ENCODE peak calls at places on chromosomes 4 and X, in nine cellular contexts. One of them, this sample, is unnamed.

GRCh38 chr4:23279377-23279988 is 586.7 kb downstream of the GBA3 start:
- DNase-seq in endothelial cell: no peak
- DNase-seq in OCI-LY7: no peak
- DNase-seq in GM20000: no peak
- DNase-seq in glutamatergic neuron: no peak
- DNase-seq in prostate gland: no peak
- DNase-seq in MM.1S: no peak
- DNase-seq in bronchial epithelial cell: peak
- DNase-seq in mucosa of descending colon: no peak
- DNase-seq in this sample: no peak

GRCh38 chr4:99381588-99382175 is 29.1 kb upstream of the ADH1C start:
- DNase-seq in endothelial cell: no peak
- DNase-seq in OCI-LY7: no peak
- DNase-seq in GM20000: no peak
- DNase-seq in glutamatergic neuron: no peak
- DNase-seq in prostate gland: no peak
- DNase-seq in MM.1S: no peak
- DNase-seq in bronchial epithelial cell: no peak
- DNase-seq in mucosa of descending colon: no peak
- DNase-seq in this sample: no peak

GRCh38 chrX:44733931-44734330 is 109.9 kb upstream of the DUSP21 start:
- DNase-seq in endothelial cell: no peak
- DNase-seq in OCI-LY7: no peak
- DNase-seq in GM20000: no peak
- DNase-seq in glutamatergic neuron: no peak
- DNase-seq in prostate gland: no peak
- DNase-seq in MM.1S: no peak
- DNase-seq in bronchial epithelial cell: peak
- DNase-seq in mucosa of descending colon: no peak
- DNase-seq in this sample: no peak

GRCh38 chrX:12949205-12949926 is 25.5 kb upstream of the TMSB4X start:
- DNase-seq in endothelial cell: no peak
- DNase-seq in OCI-LY7: no peak
- DNase-seq in GM20000: no peak
- DNase-seq in glutamatergic neuron: no peak
- DNase-seq in prostate gland: no peak
- DNase-seq in MM.1S: no peak
- DNase-seq in bronchial epithelial cell: no peak
- DNase-seq in mucosa of descending colon: no peak
- DNase-seq in this sample: no peak

GRCh38 chr4:63218837-63219236 is 1190.4 kb downstream of the TECRL start:
- DNase-seq in endothelial cell: peak
- DNase-seq in OCI-LY7: no peak
- DNase-seq in GM20000: no peak
- DNase-seq in glutamatergic neuron: no peak
- DNase-seq in prostate gland: no peak
- DNase-seq in MM.1S: no peak
- DNase-seq in bronchial epithelial cell: no peak
- DNase-seq in mucosa of descending colon: no peak
- DNase-seq in this sample: no peak

GRCh38 chrX:104166735-104167436 is 633 bp downstream of the FAM199X start:
- DNase-seq in endothelial cell: no peak
- DNase-seq in OCI-LY7: no peak
- DNase-seq in GM20000: no peak
- DNase-seq in glutamatergic neuron: peak
- DNase-seq in prostate gland: peak
- DNase-seq in MM.1S: no peak
- DNase-seq in bronchial epithelial cell: no peak
- DNase-seq in mucosa of descending colon: no peak
- DNase-seq in this sample: no peak

GRCh38 chrX:22037911-22038537 is 5.9 kb downstream of the PHEX start:
- DNase-seq in endothelial cell: no peak
- DNase-seq in OCI-LY7: no peak
- DNase-seq in GM20000: no peak
- DNase-seq in glutamatergic neuron: no peak
- DNase-seq in prostate gland: no peak
- DNase-seq in MM.1S: no peak
- DNase-seq in bronchial epithelial cell: no peak
- DNase-seq in mucosa of descending colon: no peak
- DNase-seq in this sample: peak

GRCh38 chr4:42326524-42326923 is 70.8 kb upstream of the SHISA3 start:
- DNase-seq in endothelial cell: no peak
- DNase-seq in OCI-LY7: no peak
- DNase-seq in GM20000: no peak
- DNase-seq in glutamatergic neuron: no peak
- DNase-seq in prostate gland: no peak
- DNase-seq in MM.1S: no peak
- DNase-seq in bronchial epithelial cell: no peak
- DNase-seq in mucosa of descending colon: no peak
- DNase-seq in this sample: no peak

GRCh38 chr4:156946508-156947197 is 24.9 kb downstream of the PDGFC start:
- DNase-seq in endothelial cell: no peak
- DNase-seq in OCI-LY7: no peak
- DNase-seq in GM20000: no peak
- DNase-seq in glutamatergic neuron: no peak
- DNase-seq in prostate gland: no peak
- DNase-seq in MM.1S: no peak
- DNase-seq in bronchial epithelial cell: peak
- DNase-seq in mucosa of descending colon: no peak
- DNase-seq in this sample: no peak

GRCh38 chr4:97367878-97368277 is 775.4 kb downstream of the STPG2 start:
- DNase-seq in endothelial cell: no peak
- DNase-seq in OCI-LY7: no peak
- DNase-seq in GM20000: no peak
- DNase-seq in glutamatergic neuron: no peak
- DNase-seq in prostate gland: no peak
- DNase-seq in MM.1S: no peak
- DNase-seq in bronchial epithelial cell: peak
- DNase-seq in mucosa of descending colon: no peak
- DNase-seq in this sample: no peak

GRCh38 chr4:177222776-177223175 is 86.9 kb upstream of the NEIL3 start:
- DNase-seq in endothelial cell: no peak
- DNase-seq in OCI-LY7: no peak
- DNase-seq in GM20000: no peak
- DNase-seq in glutamatergic neuron: no peak
- DNase-seq in prostate gland: no peak
- DNase-seq in MM.1S: no peak
- DNase-seq in bronchial epithelial cell: no peak
- DNase-seq in mucosa of descending colon: no peak
- DNase-seq in this sample: no peak

GRCh38 chr4:38188136-38188535 is 227.9 kb downstream of the PTTG2 start:
- DNase-seq in endothelial cell: no peak
- DNase-seq in OCI-LY7: no peak
- DNase-seq in GM20000: no peak
- DNase-seq in glutamatergic neuron: no peak
- DNase-seq in prostate gland: no peak
- DNase-seq in MM.1S: no peak
- DNase-seq in bronchial epithelial cell: no peak
- DNase-seq in mucosa of descending colon: no peak
- DNase-seq in this sample: no peak

GRCh38 chrX:39899876-39900787 is 197.6 kb downstream of the BCOR start:
- DNase-seq in endothelial cell: no peak
- DNase-seq in OCI-LY7: no peak
- DNase-seq in GM20000: no peak
- DNase-seq in glutamatergic neuron: no peak
- DNase-seq in prostate gland: no peak
- DNase-seq in MM.1S: no peak
- DNase-seq in bronchial epithelial cell: peak
- DNase-seq in mucosa of descending colon: no peak
- DNase-seq in this sample: no peak

GRCh38 chrX:44775726-44776125 is 68.1 kb upstream of the DUSP21 start:
- DNase-seq in endothelial cell: no peak
- DNase-seq in OCI-LY7: no peak
- DNase-seq in GM20000: no peak
- DNase-seq in glutamatergic neuron: no peak
- DNase-seq in prostate gland: no peak
- DNase-seq in MM.1S: no peak
- DNase-seq in bronchial epithelial cell: no peak
- DNase-seq in mucosa of descending colon: no peak
- DNase-seq in this sample: no peak

GRCh38 chrX:41334866-41335589 is 1.1 kb downstream of the DDX3X start:
- DNase-seq in endothelial cell: peak
- DNase-seq in OCI-LY7: peak
- DNase-seq in GM20000: peak
- DNase-seq in glutamatergic neuron: peak
- DNase-seq in prostate gland: peak
- DNase-seq in MM.1S: peak
- DNase-seq in bronchial epithelial cell: no peak
- DNase-seq in mucosa of descending colon: peak
- DNase-seq in this sample: peak

GRCh38 chr4:22524895-22525294 is 9.0 kb upstream of the ADGRA3 start:
- DNase-seq in endothelial cell: no peak
- DNase-seq in OCI-LY7: no peak
- DNase-seq in GM20000: no peak
- DNase-seq in glutamatergic neuron: no peak
- DNase-seq in prostate gland: no peak
- DNase-seq in MM.1S: no peak
- DNase-seq in bronchial epithelial cell: no peak
- DNase-seq in mucosa of descending colon: no peak
- DNase-seq in this sample: no peak

DNA sequence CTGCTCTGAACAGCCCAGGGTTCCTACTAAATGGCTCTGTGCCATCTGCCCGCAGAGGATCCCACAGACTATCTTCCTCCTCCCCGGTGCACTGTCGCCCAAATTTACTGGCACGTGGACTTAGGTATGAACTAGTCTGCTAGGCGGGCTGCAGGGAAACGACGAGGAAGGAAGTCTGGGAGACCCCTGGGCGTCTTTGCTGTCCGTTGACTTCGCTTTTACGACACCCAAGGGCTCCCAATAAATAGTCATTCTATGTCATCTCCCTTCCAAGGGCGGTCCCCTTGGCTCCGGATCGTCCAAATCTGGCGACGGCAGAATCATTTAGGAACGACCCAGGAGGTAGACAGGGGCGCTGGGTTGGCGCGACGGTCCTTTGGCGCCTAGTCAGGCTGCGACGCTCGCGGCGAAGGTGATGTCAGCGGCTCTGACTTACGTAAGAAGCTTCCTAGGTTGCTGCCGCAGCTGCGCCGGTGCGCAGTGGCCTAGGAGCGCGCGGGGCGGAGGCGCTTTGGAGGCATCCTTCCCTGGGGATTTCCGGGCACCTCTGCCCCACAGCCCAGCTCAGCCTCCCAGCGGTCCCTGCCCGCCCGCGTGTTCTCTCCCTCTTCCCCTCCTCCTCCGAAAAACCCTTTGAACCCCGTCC is 2.2 kb downstream of the NHS start:
- DNase-seq in endothelial cell: peak
- DNase-seq in OCI-LY7: no peak
- DNase-seq in GM20000: no peak
- DNase-seq in glutamatergic neuron: peak
- DNase-seq in prostate gland: peak
- DNase-seq in MM.1S: no peak
- DNase-seq in bronchial epithelial cell: peak
- DNase-seq in mucosa of descending colon: peak
- DNase-seq in this sample: peak
- TF ChIP-seq CTCF in endothelial cell: no peak
- TF ChIP-seq CTCF in OCI-LY7: no peak
- TF ChIP-seq CTCF in GM20000: no peak
- TF ChIP-seq CTCF in glutamatergic neuron: no peak
- TF ChIP-seq CTCF in prostate gland: no peak
- TF ChIP-seq CTCF in MM.1S: no peak
- TF ChIP-seq CTCF in bronchial epithelial cell: no peak
- TF ChIP-seq CTCF in mucosa of descending colon: no peak
- TF ChIP-seq CTCF in this sample: no peak

GRCh38 chr4:24915121-24915922 is 2.5 kb upstream of the CCDC149 start:
- DNase-seq in endothelial cell: no peak
- DNase-seq in OCI-LY7: no peak
- DNase-seq in GM20000: no peak
- DNase-seq in glutamatergic neuron: no peak
- DNase-seq in prostate gland: peak
- DNase-seq in MM.1S: no peak
- DNase-seq in bronchial epithelial cell: no peak
- DNase-seq in mucosa of descending colon: no peak
- DNase-seq in this sample: no peak
- TF ChIP-seq CTCF in endothelial cell: no peak
- TF ChIP-seq CTCF in OCI-LY7: no peak
- TF ChIP-seq CTCF in GM20000: no peak
- TF ChIP-seq CTCF in glutamatergic neuron: no peak
- TF ChIP-seq CTCF in prostate gland: no peak
- TF ChIP-seq CTCF in MM.1S: no peak
- TF ChIP-seq CTCF in bronchial epithelial cell: no peak
- TF ChIP-seq CTCF in mucosa of descending colon: no peak
- TF ChIP-seq CTCF in this sample: no peak

GRCh38 chr4:146582864-146583263 is 55.8 kb upstream of the POU4F2 start:
- DNase-seq in endothelial cell: peak
- DNase-seq in OCI-LY7: no peak
- DNase-seq in GM20000: no peak
- DNase-seq in glutamatergic neuron: no peak
- DNase-seq in prostate gland: no peak
- DNase-seq in MM.1S: no peak
- DNase-seq in bronchial epithelial cell: peak
- DNase-seq in mucosa of descending colon: no peak
- DNase-seq in this sample: no peak
- TF ChIP-seq CTCF in endothelial cell: no peak
- TF ChIP-seq CTCF in OCI-LY7: peak
- TF ChIP-seq CTCF in GM20000: no peak
- TF ChIP-seq CTCF in glutamatergic neuron: peak
- TF ChIP-seq CTCF in prostate gland: no peak
- TF ChIP-seq CTCF in MM.1S: no peak
- TF ChIP-seq CTCF in bronchial epithelial cell: no peak
- TF ChIP-seq CTCF in mucosa of descending colon: no peak
- TF ChIP-seq CTCF in this sample: no peak

GRCh38 chrX:29243942-29244341 is 656.7 kb downstream of the IL1RAPL1 start:
- DNase-seq in endothelial cell: no peak
- DNase-seq in OCI-LY7: no peak
- DNase-seq in GM20000: no peak
- DNase-seq in glutamatergic neuron: no peak
- DNase-seq in prostate gland: no peak
- DNase-seq in MM.1S: no peak
- DNase-seq in bronchial epithelial cell: no peak
- DNase-seq in mucosa of descending colon: no peak
- DNase-seq in this sample: no peak

GRCh38 chrX:29241831-29242230 is 654.6 kb downstream of the IL1RAPL1 start:
- DNase-seq in endothelial cell: no peak
- DNase-seq in OCI-LY7: no peak
- DNase-seq in GM20000: no peak
- DNase-seq in glutamatergic neuron: no peak
- DNase-seq in prostate gland: no peak
- DNase-seq in MM.1S: no peak
- DNase-seq in bronchial epithelial cell: no peak
- DNase-seq in mucosa of descending colon: no peak
- DNase-seq in this sample: no peak

GRCh38 chrX:29233592-29234179 is 646.4 kb downstream of the IL1RAPL1 start:
- DNase-seq in endothelial cell: no peak
- DNase-seq in OCI-LY7: no peak
- DNase-seq in GM20000: no peak
- DNase-seq in glutamatergic neuron: no peak
- DNase-seq in prostate gland: no peak
- DNase-seq in MM.1S: no peak
- DNase-seq in bronchial epithelial cell: no peak
- DNase-seq in mucosa of descending colon: no peak
- DNase-seq in this sample: no peak

DNA sequence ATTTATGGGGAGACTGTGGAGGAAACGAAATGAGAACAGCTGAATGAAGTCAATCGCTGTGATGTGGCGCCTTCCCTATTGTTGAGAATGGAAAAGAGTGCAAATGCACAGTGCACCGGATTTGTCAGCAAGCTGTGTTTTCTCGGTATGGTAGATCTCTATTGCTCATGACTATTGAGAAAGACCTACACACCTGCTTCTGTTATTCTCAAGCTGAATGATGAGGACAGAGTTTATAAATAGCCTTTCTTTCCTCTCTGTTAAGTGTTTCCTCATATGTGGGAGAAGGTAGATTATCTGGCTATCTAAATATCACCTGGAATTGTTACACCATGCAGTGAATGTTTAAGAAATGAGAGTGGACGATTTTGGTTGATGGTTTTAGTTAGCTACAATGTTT is 650.7 kb downstream of the IL1RAPL1 start:
- DNase-seq in endothelial cell: no peak
- DNase-seq in OCI-LY7: no peak
- DNase-seq in GM20000: no peak
- DNase-seq in glutamatergic neuron: no peak
- DNase-seq in prostate gland: no peak
- DNase-seq in MM.1S: no peak
- DNase-seq in bronchial epithelial cell: no peak
- DNase-seq in mucosa of descending colon: no peak
- DNase-seq in this sample: no peak
- TF ChIP-seq CTCF in endothelial cell: no peak
- TF ChIP-seq CTCF in OCI-LY7: no peak
- TF ChIP-seq CTCF in GM20000: no peak
- TF ChIP-seq CTCF in glutamatergic neuron: no peak
- TF ChIP-seq CTCF in prostate gland: no peak
- TF ChIP-seq CTCF in MM.1S: no peak
- TF ChIP-seq CTCF in bronchial epithelial cell: no peak
- TF ChIP-seq CTCF in mucosa of descending colon: no peak
- TF ChIP-seq CTCF in this sample: no peak

This sample was measured in activated CD8-positive, alpha-beta T cell treated with anti-CD3 and anti-CD28 coated beads for 36 hours.